ENCODE peak calls at places on chromosomes 16 and 17, in five cellular contexts. Q is IMR-90, M is endothelial cell, J is pancreas, G is tibial nerve. S is an unnamed sample.

GRCh38 chr17:10984163-10984562 is 146.3 kb upstream of the PIRT start:
- DNase-seq in Q (no peak), M (no peak), J (no peak), G (no peak), S (no peak)

GRCh38 chr16:69327585-69328310 is 2.6 kb downstream of the PDF start:
- DNase-seq in Q (no peak), M (no peak), J (no peak), G (no peak), S (no peak)

GRCh38 chr17:17860761-17861107 is 23.9 kb upstream of the SREBF1 start:
- DNase-seq in Q (no peak), M (no peak), J (no peak), G (no peak), S (no peak)

GRCh38 chr17:10633738-10634379 is 23.2 kb downstream of the MYH3 start:
- DNase-seq in Q (no peak), M (no peak), J (no peak), G (no peak), S (no peak)

GRCh38 chr16:71428385-71428784 is 13.5 kb downstream of the TLE7 start:
- DNase-seq in Q (no peak), M (no peak), J (no peak), G (no peak), S (no peak)

GRCh38 chr16:79808731-79809130 is 208.2 kb upstream of the MAF start:
- DNase-seq in Q (no peak), M (no peak), J (no peak), G (no peak), S (no peak)

GRCh38 chr17:50052822-50053653 is 2.9 kb upstream of the ITGA3 start:
- DNase-seq in Q (peak), M (no peak), J (peak), G (no peak), S (peak)

GRCh38 chr17:73389411-73389810 is 77.6 kb upstream of the CDC42EP4 start:
- DNase-seq in Q (no peak), M (no peak), J (no peak), G (no peak), S (no peak)

GRCh38 chr16:19288872-19289799 is 3.6 kb downstream of the CLEC19A start:
- DNase-seq in Q (no peak), M (no peak), J (no peak), G (no peak), S (no peak)

GRCh38 chr16:49250689-49251088 is 30.9 kb downstream of the CBLN1 start:
- DNase-seq in Q (no peak), M (no peak), J (no peak), G (no peak), S (no peak)

GRCh38 chr16:30006095-30006473 is 4.7 kb downstream of the DOC2A start:
- DNase-seq in Q (no peak), M (no peak), J (no peak), G (no peak), S (no peak)

GRCh38 chr16:89036776-89037175 is 56.9 kb upstream of the ACSF3 start:
- DNase-seq in Q (no peak), M (no peak), J (no peak), G (no peak), S (no peak)

GRCh38 chr17:68600123-68600880 is 865 bp downstream of the FAM20A start:
- DNase-seq in Q (no peak), M (peak), J (no peak), G (no peak), S (peak)

GRCh38 chr16:16828913-16829398 is 450.0 kb downstream of the NPIPA7 start:
- DNase-seq in Q (no peak), M (no peak), J (no peak), G (no peak), S (no peak)

GRCh38 chr16:76222853-76223252 is 54.3 kb upstream of the CNTNAP4 start:
- DNase-seq in Q (no peak), M (no peak), J (no peak), G (no peak), S (no peak)

GRCh38 chr17:74842599-74843351 is 16.9 kb downstream of the GRIN2C start:
- DNase-seq in Q (peak), M (peak), J (peak), G (no peak), S (peak)

GRCh38 chr16:80981103-80981502 is 25.6 kb downstream of the CMC2 start:
- DNase-seq in Q (no peak), M (no peak), J (no peak), G (no peak), S (no peak)

GRCh38 chr17:35116845-35117244 is 2.8 kb downstream of the RAD51D start:
- DNase-seq in Q (no peak), M (no peak), J (no peak), G (no peak), S (no peak)

GRCh38 chr17:32523017-32523680 is 36.4 kb downstream of the CDK5R1 start:
- DNase-seq in Q (no peak), M (no peak), J (no peak), G (no peak), S (no peak)

GRCh38 chr16:1989826-1990335 is at the start of gene SYNGR3:
- DNase-seq in Q (no peak), M (no peak), J (no peak), G (no peak), S (no peak)

GRCh38 chr16:53152321-53152720 is 97.5 kb downstream of the CHD9 start:
- DNase-seq in Q (peak), M (no peak), J (no peak), G (no peak), S (no peak)

GRCh38 chr16:16071631-16072244 is 122.3 kb downstream of the ABCC1 start:
- DNase-seq in Q (peak), M (no peak), J (peak), G (no peak), S (peak)

GRCh38 chr17:13403982-13404931 is 197.5 kb downstream of the HS3ST3A1 start:
- DNase-seq in Q (no peak), M (peak), J (no peak), G (no peak), S (no peak)

GRCh38 chr16:55389426-55390073 is 65.5 kb downstream of the IRX6 start:
- DNase-seq in Q (no peak), M (no peak), J (no peak), G (no peak), S (no peak)

GRCh38 chr17:21278304-21279197 is 6.0 kb upstream of the MAP2K3 start:
- DNase-seq in Q (no peak), M (no peak), J (no peak), G (peak), S (no peak)

GRCh38 chr17:56178203-56178602 is 24.9 kb downstream of the ANKFN1 start:
- DNase-seq in Q (no peak), M (no peak), J (no peak), G (no peak), S (no peak)

GRCh38 chr17:62724398-62725146 is 83.5 kb downstream of the MARCHF10 start:
- DNase-seq in Q (peak), M (no peak), J (no peak), G (no peak), S (no peak)

GRCh38 chr17:2396568-2397246 is 4.2 kb downstream of the MNT start:
- DNase-seq in Q (peak), M (peak), J (peak), G (peak), S (peak)

GRCh38 chr16:23406546-23407240 is 46.3 kb downstream of the COG7 start:
- DNase-seq in Q (no peak), M (no peak), J (no peak), G (no peak), S (no peak)

GRCh38 chr17:81309140-81309858 is 14.2 kb upstream of the SLC38A10 start:
- DNase-seq in Q (peak), M (peak), J (peak), G (peak), S (peak)

GRCh38 chr17:72266099-72266852 is 145.5 kb downstream of the SOX9 start:
- DNase-seq in Q (no peak), M (no peak), J (no peak), G (no peak), S (no peak)

GRCh38 chr16:76866994-76867393 is 324.0 kb upstream of the MON1B start:
- DNase-seq in Q (no peak), M (no peak), J (no peak), G (no peak), S (no peak)

GRCh38 chr17:80067393-80067986 is 31.0 kb downstream of the CCDC40 start:
- DNase-seq in Q (no peak), M (no peak), J (no peak), G (no peak), S (no peak)

GRCh38 chr16:10616744-10617640 is 36.6 kb upstream of the EMP2 start:
- DNase-seq in Q (peak), M (no peak), J (no peak), G (peak), S (peak)

GRCh38 chr17:63035271-63035670 is 69.2 kb downstream of the TANC2 start:
- DNase-seq in Q (peak), M (no peak), J (no peak), G (no peak), S (no peak)